ENCODE peak calls at places on chromosome 9, in four cellular contexts. V is HepG2, W is H1, C is GM12878. L is an unnamed sample.
A peak's percentile ranks its signal among the peaks of the same experiment; 100 is the strongest.

GRCh38 chr9:111481885-111482636 is 2.1 kb downstream of the ECPAS start:
- DNase-seq in V (peak; percentile 62), W (no peak), C (no peak), L (peak; percentile 30)

GRCh38 chr9:37575921-37576721 is at the start of gene FBXO10:
- DNase-seq in V (no peak), W (peak; percentile 85), C (no peak), L (peak; percentile 39)

GRCh38 chr9:35220659-35221338 is 59.0 kb downstream of the UNC13B start:
- DNase-seq in V (no peak), W (no peak), C (no peak), L (no peak)

GRCh38 chr9:77707696-77708095 is 59.6 kb upstream of the GNA14 start:
- DNase-seq in V (peak; percentile 62), W (no peak), C (no peak), L (no peak)

GRCh38 chr9:87713278-87713989 is 12.5 kb upstream of the CTSL start:
- DNase-seq in V (peak; percentile 62), W (no peak), C (no peak), L (peak; percentile 53)

GRCh38 chr9:122767821-122768220 is 20.9 kb upstream of the OR5C1 start:
- DNase-seq in V (no peak), W (no peak), C (no peak), L (no peak)

GRCh38 chr9:21624675-21625477 is 142.8 kb upstream of the IFNE start:
- DNase-seq in V (no peak), W (no peak), C (no peak), L (no peak)

GRCh38 chr9:16135916-16136315 is 583.1 kb downstream of the CCDC171 start:
- DNase-seq in V (no peak), W (no peak), C (no peak), L (no peak)

GRCh38 chr9:74496819-74497749 is at the start of gene RORB:
- DNase-seq in V (no peak), W (peak; percentile 82), C (no peak), L (peak; percentile 52)

GRCh38 chr9:97766092-97766491 is 69.0 kb upstream of the XPA start:
- DNase-seq in V (no peak), W (no peak), C (no peak), L (no peak)

GRCh38 chr9:137851516-137852217 is 25.9 kb upstream of the CACNA1B start:
- DNase-seq in V (no peak), W (no peak), C (no peak), L (no peak)

GRCh38 chr9:132409828-132410528 is at the start of gene CFAP77:
- DNase-seq in V (peak; percentile 10), W (peak; percentile 79), C (no peak), L (peak; percentile 26)

GRCh38 chr9:92616199-92617129 is 53.5 kb downstream of the IPPK start:
- DNase-seq in V (peak; percentile 81), W (no peak), C (no peak), L (no peak)

DNA sequence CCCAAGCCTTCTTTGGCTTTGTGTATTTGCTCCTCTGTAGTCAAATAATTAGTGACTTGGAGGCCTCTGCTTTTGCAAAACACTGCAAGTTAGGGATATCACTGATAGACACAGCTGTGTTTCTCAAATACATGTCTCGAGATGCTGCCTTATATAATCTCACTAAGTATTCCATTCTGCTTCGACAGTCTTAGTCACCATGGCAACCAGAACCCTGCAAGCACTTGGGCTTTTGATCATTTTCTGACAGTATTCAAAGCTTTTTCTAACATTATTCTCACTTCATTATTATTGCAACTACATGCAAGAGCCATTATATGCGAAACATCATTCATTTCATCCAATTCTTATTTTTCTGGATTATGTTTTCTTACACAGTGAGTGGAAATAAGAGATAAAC is 94.1 kb downstream of the SCAI start:
- DNase-seq in V (no peak), W (no peak), C (no peak), L (no peak)
- TF ChIP-seq HDAC6 in V (no peak), W (no peak), C (no peak), L (no peak)

GRCh38 chr9:70217029-70217428 is 41.7 kb upstream of the SMC5 start:
- DNase-seq in V (no peak), W (no peak), C (no peak), L (no peak)

GRCh38 chr9:70222354-70222753 is 36.4 kb upstream of the SMC5 start:
- DNase-seq in V (no peak), W (no peak), C (no peak), L (no peak)

GRCh38 chr9:70218767-70219166 is 40.0 kb upstream of the SMC5 start:
- DNase-seq in V (no peak), W (no peak), C (no peak), L (no peak)

GRCh38 chr9:70220216-70220615 is 38.6 kb upstream of the SMC5 start:
- DNase-seq in V (no peak), W (no peak), C (no peak), L (no peak)
- TF ChIP-seq HDAC6 in V (no peak), W (no peak), C (no peak), L (no peak)

GRCh38 chr9:79693750-79694149 is 122.0 kb downstream of the TLE4 start:
- DNase-seq in V (no peak), W (no peak), C (no peak), L (no peak)

GRCh38 chr9:79692857-79693571 is 121.2 kb downstream of the TLE4 start:
- DNase-seq in V (no peak), W (no peak), C (no peak), L (no peak)

GRCh38 chr9:79694676-79695400 is 123.1 kb downstream of the TLE4 start:
- DNase-seq in V (no peak), W (no peak), C (no peak), L (no peak)

GRCh38 chr9:79695531-79696218 is 123.9 kb downstream of the TLE4 start:
- DNase-seq in V (no peak), W (no peak), C (no peak), L (no peak)

DNA sequence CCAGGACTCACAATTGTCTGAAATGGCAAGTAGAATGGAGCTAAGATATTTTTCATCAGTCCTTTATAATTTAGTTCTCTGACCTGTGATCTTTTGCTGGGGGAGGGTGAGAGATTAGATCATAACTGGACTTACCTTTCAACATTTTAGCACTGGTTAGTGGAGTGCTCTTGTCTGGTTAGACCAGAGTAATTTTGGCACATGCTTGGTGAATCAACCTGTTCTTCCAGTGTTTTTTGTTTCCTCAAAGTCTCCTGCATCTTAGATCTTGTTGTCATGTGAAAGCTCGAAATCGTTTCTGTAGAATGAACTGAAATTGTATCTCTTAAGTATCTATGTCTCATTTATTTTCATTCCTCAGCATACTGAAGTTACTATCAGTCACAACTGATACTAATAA is 122.4 kb downstream of the TLE4 start:
- DNase-seq in V (no peak), W (no peak), C (no peak), L (no peak)
- TF ChIP-seq HDAC6 in V (no peak), W (no peak), C (no peak), L (no peak)

DNA sequence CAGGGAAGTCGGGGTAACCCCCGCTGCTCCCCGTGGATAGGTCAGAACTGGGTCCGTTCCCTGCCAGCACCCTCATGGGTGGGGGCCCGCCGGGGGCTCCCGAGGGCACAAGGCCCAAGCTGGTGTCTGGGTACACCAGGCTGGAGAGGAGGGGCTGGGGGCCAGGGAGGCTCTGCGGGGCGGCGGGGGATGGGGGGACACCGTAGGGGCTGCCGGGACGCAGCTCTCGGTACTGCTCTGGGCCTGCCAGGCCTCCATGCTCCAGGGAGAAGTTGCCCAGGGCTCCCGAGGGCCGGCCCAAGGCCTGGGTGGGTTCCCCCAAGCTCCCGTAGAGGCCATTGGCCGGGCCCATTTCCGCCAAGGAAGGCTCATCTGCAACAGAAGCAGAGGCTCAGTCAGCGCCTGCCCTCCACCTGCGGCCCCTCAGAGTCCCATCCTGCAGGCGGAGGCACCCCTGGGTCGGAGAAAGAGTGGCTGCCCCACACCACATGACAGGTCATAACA is 7.5 kb downstream of the LHX3 start:
- DNase-seq in V (no peak), W (no peak), C (no peak), L (no peak)
- TF ChIP-seq HDAC6 in V (no peak), W (no peak), C (no peak), L (no peak)

GRCh38 chr9:129414377-129415021 is 206.4 kb downstream of the C9orf50 start:
- DNase-seq in V (peak; percentile 48), W (no peak), C (no peak), L (peak; percentile 40)
- TF ChIP-seq HDAC6 in V (no peak), W (no peak), C (no peak), L (no peak)

DNA sequence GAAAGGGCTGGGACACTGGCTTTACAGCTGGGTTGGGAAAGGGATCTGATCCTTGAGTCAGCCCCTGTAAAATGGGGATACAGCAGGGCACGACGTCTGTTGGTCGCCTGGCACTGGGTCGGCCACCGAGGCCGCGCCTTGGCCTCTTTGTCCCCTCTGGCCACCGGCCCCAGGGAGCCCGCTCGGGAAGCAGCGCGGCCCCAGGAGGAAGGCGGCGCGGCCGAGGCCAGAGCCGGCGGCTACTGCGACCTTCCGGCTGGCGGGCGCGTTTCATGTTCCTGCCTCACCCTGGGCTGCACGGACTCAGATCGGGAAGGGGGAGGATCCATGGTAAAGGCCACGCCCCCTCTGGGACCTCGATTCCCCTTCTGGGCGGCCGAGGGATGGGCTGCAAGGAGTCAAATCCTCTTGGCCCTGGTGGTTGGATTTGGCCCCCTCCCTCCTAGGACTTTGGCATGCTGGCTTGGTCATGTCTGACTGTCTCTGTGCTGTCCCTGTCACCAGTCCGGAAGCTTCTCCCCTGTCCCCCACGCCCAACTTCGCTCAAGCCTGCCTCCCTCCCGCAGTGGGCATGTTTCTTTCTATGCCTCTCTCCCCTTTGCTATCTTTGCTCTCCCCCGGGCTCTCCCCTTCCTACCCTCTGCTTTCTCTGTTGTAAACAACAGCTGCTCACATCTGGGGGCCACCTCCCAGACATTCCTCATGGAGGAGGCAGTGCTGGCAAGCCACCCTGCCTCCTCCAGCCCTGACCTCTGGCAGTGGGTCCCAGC is 25.8 kb downstream of the FPGS start:
- DNase-seq in V (peak; percentile 83), W (peak; percentile 97), C (no peak), L (peak; percentile 96)
- TF ChIP-seq HDAC6 in V (no peak), W (no peak), C (no peak), L (no peak)

GRCh38 chr9:133639613-133640012 is 3.5 kb downstream of the DBH start:
- DNase-seq in V (no peak), W (no peak), C (no peak), L (no peak)
- TF ChIP-seq HDAC6 in V (no peak), W (no peak), C (no peak), L (no peak)

DNA sequence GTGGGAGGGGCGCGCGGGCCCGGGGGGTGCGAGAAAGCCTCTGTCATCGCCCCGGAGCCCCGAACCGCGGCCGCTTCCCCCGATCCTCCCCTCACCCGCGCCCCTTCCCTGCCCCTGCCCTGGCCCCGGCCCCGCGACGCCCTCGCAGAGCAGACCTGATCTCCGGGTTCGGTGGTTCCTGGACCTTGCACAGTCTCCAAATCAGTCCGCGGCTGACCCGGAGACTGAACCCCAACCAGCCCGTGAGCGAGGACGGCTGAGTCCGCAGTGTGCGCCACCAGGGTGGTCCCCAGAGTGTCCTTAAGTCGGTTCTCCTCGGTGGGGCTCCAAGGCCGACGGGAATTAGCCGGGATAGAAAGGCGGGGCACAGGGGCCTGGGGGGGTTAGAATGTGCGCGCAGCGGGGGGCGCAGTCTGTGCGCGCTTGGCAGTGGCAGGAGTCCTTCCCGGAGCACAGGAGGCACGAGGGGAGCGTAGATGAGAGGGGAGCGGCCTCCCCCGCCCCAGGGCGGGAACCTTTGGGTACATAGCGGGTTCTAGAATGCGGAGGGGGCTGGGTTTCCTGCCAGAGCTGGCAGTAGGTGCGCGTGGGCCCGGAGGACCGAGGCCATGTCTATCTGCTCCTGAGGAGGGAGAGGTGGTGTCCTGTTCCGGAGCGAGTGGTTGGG is 779 bp downstream of the PKN3 start:
- DNase-seq in V (no peak), W (peak; percentile 81), C (no peak), L (peak; percentile 68)
- TF ChIP-seq HDAC6 in V (no peak), W (no peak), C (no peak), L (no peak)